ENCODE peak calls at places on chromosomes 1 and 21, in six cellular contexts. F, W, R, C, T and X are unnamed samples.

GRCh38 chr1:167538657-167539056 is 14.9 kb downstream of the CREG1 start:
- DNase-seq in F (no peak), W (no peak), R (no peak), C (no peak), T (no peak), X (peak; percentile 83)

GRCh38 chr1:226657788-226658537 is 81.1 kb downstream of the ITPKB start:
- DNase-seq in F (no peak), W (no peak), R (no peak), C (no peak), T (no peak), X (no peak)

GRCh38 chr21:39099859-39100258 is 83.4 kb downstream of the PSMG1 start:
- DNase-seq in F (no peak), W (no peak), R (no peak), C (no peak), T (no peak), X (no peak)

GRCh38 chr1:215466361-215466760 is 100.7 kb upstream of the KCTD3 start:
- DNase-seq in F (no peak), W (no peak), R (no peak), C (no peak), T (no peak), X (no peak)

GRCh38 chr1:247212012-247212411 is 40.2 kb upstream of the ZNF124 start:
- DNase-seq in F (no peak), W (no peak), R (no peak), C (no peak), T (no peak), X (no peak)

GRCh38 chr1:29117381-29117780 is 6.3 kb downstream of the TMEM200B start:
- DNase-seq in F (no peak), W (no peak), R (no peak), C (no peak), T (no peak), X (no peak)

GRCh38 chr1:6483761-6484117 is 7.7 kb downstream of the PLEKHG5 start:
- DNase-seq in F (no peak), W (no peak), R (no peak), C (no peak), T (no peak), X (no peak)

GRCh38 chr1:166947398-166948043 is 27.8 kb downstream of the ILDR2 start:
- DNase-seq in F (peak; percentile 94), W (peak; percentile 62), R (peak; percentile 28), C (peak; percentile 65), T (peak; percentile 69), X (peak; percentile 64)

GRCh38 chr1:155569988-155570592 is 7.5 kb upstream of the ASH1L start:
- DNase-seq in F (no peak), W (no peak), R (peak; percentile 91), C (no peak), T (peak; percentile 33), X (peak; percentile 11)

GRCh38 chr21:31623664-31624063 is 35.8 kb upstream of the SOD1 start:
- DNase-seq in F (no peak), W (no peak), R (no peak), C (no peak), T (no peak), X (peak; percentile 32)

GRCh38 chr1:5934058-5934884 is 58.0 kb downstream of the NPHP4 start:
- DNase-seq in F (no peak), W (no peak), R (no peak), C (peak; percentile 41), T (no peak), X (no peak)

GRCh38 chr1:162133566-162133965 is 64.1 kb downstream of the NOS1AP start:
- DNase-seq in F (no peak), W (no peak), R (no peak), C (no peak), T (no peak), X (no peak)

GRCh38 chr21:44496900-44497550 is 41.7 kb downstream of the LRRC3 start:
- DNase-seq in F (no peak), W (no peak), R (no peak), C (no peak), T (no peak), X (no peak)

GRCh38 chr1:65066379-65066765 is 81.6 kb upstream of the AK4 start:
- DNase-seq in F (peak; percentile 52), W (peak; percentile 55), R (no peak), C (peak; percentile 85), T (no peak), X (no peak)

GRCh38 chr1:6603851-6604558 is 1.3 kb upstream of the KLHL21 start:
- DNase-seq in F (peak; percentile 69), W (peak; percentile 76), R (peak; percentile 86), C (peak; percentile 69), T (peak; percentile 85), X (peak; percentile 96)

GRCh38 chr1:99533909-99534907 is 111.7 kb upstream of the PALMD start:
- DNase-seq in F (no peak), W (no peak), R (no peak), C (no peak), T (no peak), X (peak; percentile 9)

GRCh38 chr1:77347646-77348045 is 65.8 kb downstream of the AK5 start:
- DNase-seq in F (no peak), W (peak; percentile 15), R (peak; percentile 89), C (no peak), T (peak; percentile 96), X (peak; percentile 69)

GRCh38 chr1:172513480-172513879 is 19.5 kb upstream of the SUCO start:
- DNase-seq in F (no peak), W (no peak), R (no peak), C (no peak), T (no peak), X (no peak)

GRCh38 chr1:25550683-25551310 is 7.4 kb downstream of the LDLRAP1 start:
- DNase-seq in F (no peak), W (no peak), R (peak; percentile 22), C (no peak), T (no peak), X (no peak)

GRCh38 chr1:112268408-112268807 is 127.6 kb upstream of the CTTNBP2NL start:
- DNase-seq in F (no peak), W (peak; percentile 50), R (peak; percentile 1), C (no peak), T (no peak), X (no peak)

GRCh38 chr1:234774971-234775370 is 165.0 kb upstream of the IRF2BP2 start:
- DNase-seq in F (no peak), W (peak; percentile 17), R (no peak), C (peak; percentile 17), T (peak; percentile 88), X (no peak)

GRCh38 chr21:35136586-35137254 is 87.6 kb upstream of the RUNX1 start:
- DNase-seq in F (no peak), W (peak; percentile 84), R (peak; percentile 62), C (no peak), T (peak; percentile 40), X (peak; percentile 92)

DNA sequence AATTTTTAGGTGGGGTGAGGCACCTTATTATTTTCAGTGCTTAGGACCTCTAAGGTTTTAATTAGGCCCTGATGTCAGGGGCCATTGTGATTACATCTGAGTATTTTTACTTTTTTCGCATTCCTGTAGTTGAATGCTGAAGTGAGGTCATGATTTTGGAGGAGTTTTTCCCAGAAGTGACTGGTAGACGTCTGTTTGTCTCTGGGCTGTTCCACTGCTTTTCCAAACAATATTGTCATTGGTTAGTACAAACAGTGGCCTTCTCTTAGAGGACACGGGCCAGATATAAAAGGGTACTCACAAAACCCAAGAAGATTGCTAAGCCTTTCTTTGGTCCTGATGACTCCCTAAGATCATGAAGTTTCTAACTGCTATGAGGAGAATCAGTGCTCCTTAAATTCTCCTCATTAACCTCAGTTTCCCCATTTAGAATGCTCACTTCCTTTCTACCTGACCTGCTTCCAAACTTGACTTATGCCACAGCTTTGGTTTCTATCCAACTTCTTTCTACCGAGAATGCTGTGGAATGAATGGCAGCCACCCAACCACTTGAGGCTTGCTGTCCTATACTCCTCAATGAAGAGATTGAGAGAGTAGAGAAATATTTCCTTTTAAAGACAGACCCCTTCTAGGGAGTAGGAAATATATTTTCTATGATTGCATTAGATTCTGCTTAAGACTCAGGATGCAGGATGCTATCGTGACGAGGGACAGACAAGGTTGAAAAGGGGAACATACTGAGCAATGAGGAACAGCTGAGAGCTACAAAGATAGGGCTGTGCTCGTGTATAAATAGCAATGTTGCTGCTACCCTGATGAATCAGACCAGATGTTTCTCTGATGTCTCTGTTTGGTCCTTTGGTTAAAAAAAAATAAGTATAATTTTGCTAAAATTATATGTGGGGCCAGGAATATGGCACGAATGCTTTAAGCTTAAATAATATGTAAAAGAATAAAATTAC is 7.3 kb upstream of the RASAL2 start:
- DNase-seq in F (no peak), W (no peak), R (peak; percentile 75), C (no peak), T (peak; percentile 24), X (no peak)
- H3K4me3 ChIP-seq in F (no peak overlapping the region), W (no peak overlapping the region), R (no peak overlapping the region), C (no peak overlapping the region), T (peak overlapping the region; percentile 20), X (no peak overlapping the region)

DNA sequence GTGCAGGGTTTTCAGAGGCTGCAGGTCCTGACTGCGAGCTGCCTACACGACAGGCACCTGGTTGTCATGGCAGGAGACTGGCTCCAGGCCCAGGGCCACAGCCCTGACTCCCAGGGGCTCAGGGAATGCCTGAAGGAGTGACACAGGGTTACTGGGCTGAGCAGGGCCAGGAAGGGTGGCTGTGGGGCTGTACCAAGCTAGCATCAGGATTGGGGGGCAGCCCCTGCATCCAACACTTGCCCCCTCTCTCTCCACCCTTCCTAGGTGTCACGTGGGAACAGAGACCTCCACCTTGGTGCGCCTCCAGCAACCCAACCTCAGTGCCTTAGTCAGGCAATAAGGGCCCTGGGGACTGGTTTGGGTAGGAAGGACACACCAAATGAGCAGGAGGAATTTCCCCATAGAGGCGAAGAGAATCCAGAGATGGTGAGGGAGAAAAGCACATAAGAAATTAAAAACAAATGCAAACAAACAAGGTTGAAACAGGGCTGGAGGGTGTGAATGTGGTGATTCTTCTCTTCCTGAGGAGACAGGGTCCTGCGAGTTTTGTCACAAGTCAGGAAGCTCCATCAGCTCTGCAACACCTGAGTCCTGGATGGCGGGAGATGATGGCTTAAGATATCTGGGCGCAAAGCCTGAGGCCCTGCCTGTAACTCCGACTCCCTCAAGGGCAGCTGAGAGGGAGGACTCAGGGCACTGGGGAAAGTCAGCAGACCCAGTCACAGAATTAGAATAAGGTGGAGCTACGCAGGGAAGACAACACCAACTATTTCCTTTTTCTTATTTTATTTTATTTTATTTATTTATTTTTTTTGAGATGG is 19.7 kb upstream of the RNU1-4 start:
- DNase-seq in F (no peak), W (no peak), R (no peak), C (no peak), T (no peak), X (no peak)
- H2BK5ac ChIP-seq in F (peak overlapping the region; percentile 13), W (no peak overlapping the region), R (no peak overlapping the region), C (peak overlapping the region; percentile 7), T (no peak overlapping the region), X (no peak overlapping the region)

DNA sequence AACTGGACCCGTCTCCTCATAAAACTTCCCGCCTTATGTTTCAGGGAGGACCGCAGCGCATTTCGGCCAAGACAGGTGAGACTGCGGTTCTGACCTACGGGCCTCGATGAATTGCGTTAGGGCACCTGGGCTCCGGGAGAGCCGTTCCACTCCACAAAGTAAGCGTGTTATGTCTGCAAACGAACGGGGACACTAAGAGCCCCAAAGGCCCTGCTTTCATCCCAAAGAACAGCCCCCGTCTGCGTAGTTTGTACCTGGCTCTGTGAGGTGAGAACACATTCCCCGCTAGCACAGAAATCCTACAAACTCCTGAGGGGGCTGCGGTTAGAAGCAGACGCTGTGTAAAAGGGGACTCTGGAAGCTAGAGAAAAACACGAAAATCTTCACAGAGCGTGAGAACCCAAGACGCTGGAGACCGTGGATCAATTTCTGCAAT is 41.6 kb upstream of the PPIAL4F start:
- DNase-seq in F (no peak), W (peak; percentile 19), R (no peak), C (peak; percentile 58), T (peak; percentile 98), X (no peak)
- H3K18ac ChIP-seq in F (peak overlapping the region; percentile 85), W (no peak overlapping the region), R (no peak overlapping the region), C (peak overlapping the region; percentile 5), T (no peak overlapping the region), X (peak overlapping the region; percentile 39)

DNA sequence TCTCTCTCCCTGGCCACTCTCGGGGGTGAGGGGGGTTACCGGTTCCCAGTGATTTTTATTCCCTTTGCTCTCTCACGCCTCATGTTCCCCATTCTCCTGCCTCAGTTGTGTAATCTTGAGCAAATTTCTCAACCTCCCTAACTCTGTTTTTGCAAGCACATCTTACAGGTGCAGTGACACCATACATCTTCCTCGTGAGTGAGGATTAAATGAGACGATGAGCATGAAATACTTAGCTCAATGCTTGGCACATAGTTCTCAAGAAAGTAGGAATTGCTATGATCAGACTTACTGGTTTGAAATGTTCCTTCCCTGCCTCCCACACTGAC is 2.0 kb upstream of the TNFRSF9 start:
- DNase-seq in F (no peak), W (no peak), R (no peak), C (no peak), T (no peak), X (no peak)
- H3K4me3 ChIP-seq in F (no peak overlapping the region), W (no peak overlapping the region), R (no peak overlapping the region), C (no peak overlapping the region), T (peak overlapping the region; percentile 67), X (no peak overlapping the region)